ENCODE peak calls at places on chromosomes 7 and 10, in eight cellular contexts. T is HepG2, F is fibroblast of lung, U is NB4, N is hepatocyte, X is neuronal stem cell, L is astrocyte of the spinal cord, B is skeletal muscle cell. Q is an unnamed sample.

GRCh38 chr7:91240546-91240945 is 23.7 kb upstream of the FZD1 start:
- DNase-seq in T (peak), X (no peak), U (peak), L (peak), F (peak), B (peak), N (no peak), Q (no peak)

GRCh38 chr7:103065666-103066065 is 8.9 kb downstream of the FBXL13 start:
- DNase-seq in U (peak), N (peak), X (peak), B (no peak), F (peak), L (peak), T (peak), Q (no peak)

GRCh38 chr10:50331486-50331885 is 80.2 kb upstream of the ASAH2 start:
- DNase-seq in T (peak), B (no peak), L (no peak), U (no peak), X (no peak), F (no peak), N (no peak), Q (no peak)

GRCh38 chr7:22723171-22723601 is 3.8 kb upstream of the IL6 start:
- DNase-seq in B (no peak), U (peak), N (peak), L (peak), F (peak), X (no peak), T (no peak), Q (no peak)

GRCh38 chr7:102044641-102044983 is 227.2 kb downstream of the CUX1 start:
- DNase-seq in L (peak), U (no peak), X (no peak), B (no peak), T (no peak), F (no peak), N (no peak), Q (no peak)

GRCh38 chr7:148447221-148447845 is 143.2 kb upstream of the C7orf33 start:
- DNase-seq in T (peak), U (no peak), B (no peak), L (no peak), X (no peak), F (no peak), N (no peak), Q (no peak)

GRCh38 chr7:2955177-2955768 is 88.4 kb downstream of the CARD11 start:
- DNase-seq in B (no peak), X (no peak), L (no peak), N (no peak), F (no peak), U (no peak), T (no peak), Q (no peak)

GRCh38 chr7:14924398-14924797 is 21.8 kb upstream of the DGKB start:
- DNase-seq in B (no peak), T (no peak), X (no peak), N (no peak), F (peak), L (peak), U (no peak), Q (no peak)

GRCh38 chr7:86653919-86654659 is 10.4 kb downstream of the GRM3 start:
- DNase-seq in L (no peak), B (no peak), T (no peak), U (no peak), N (no peak), X (peak), F (peak), Q (no peak)

GRCh38 chr10:12221323-12222298 is 25.6 kb downstream of the CDC123 start:
- DNase-seq in B (no peak), L (peak), X (no peak), N (no peak), U (peak), T (peak), F (peak), Q (no peak)

GRCh38 chr7:2132243-2132642 is 100.5 kb downstream of the MAD1L1 start:
- DNase-seq in U (no peak), F (no peak), L (no peak), T (no peak), X (no peak), N (no peak), B (no peak), Q (no peak)

GRCh38 chr10:62818426-62819011 is 2.4 kb upstream of the EGR2 start:
- DNase-seq in L (no peak), F (peak), U (peak), B (no peak), T (no peak), X (peak), N (peak), Q (no peak)
- H3K4me3 ChIP-seq in L (peak), F (peak), U (no peak), B (peak), T (no peak), X (no peak), N (peak), Q (peak)

GRCh38 chr10:99975942-99976809 is 33.6 kb downstream of the DNMBP start:
- DNase-seq in X (no peak), N (peak), B (peak), F (peak), T (no peak), L (peak), U (no peak), Q (no peak)
- H3K4me3 ChIP-seq in X (no peak), N (no peak), B (no peak), F (peak), T (no peak), L (no peak), U (no peak), Q (no peak)

GRCh38 chr7:116316838-116317612 is 106.7 kb downstream of the TES start:
- DNase-seq in B (peak), L (peak), N (peak), F (peak), X (peak), T (peak), U (no peak), Q (peak)
- H3K4me3 ChIP-seq in B (peak), L (no peak), N (no peak), F (peak), X (peak), T (no peak), U (no peak), Q (peak)

GRCh38 chr10:3528271-3528670 is 256.7 kb downstream of the KLF6 start:
- DNase-seq in F (no peak), U (no peak), B (no peak), T (no peak), L (no peak), N (no peak), X (no peak), Q (no peak)

GRCh38 chr10:3526721-3527120 is 258.3 kb downstream of the KLF6 start:
- DNase-seq in T (no peak), U (no peak), N (peak), L (peak), B (peak), X (no peak), F (peak), Q (peak)

GRCh38 chr10:3525832-3526449 is 259.1 kb downstream of the KLF6 start:
- DNase-seq in U (peak), X (no peak), L (peak), B (peak), T (peak), N (peak), F (peak), Q (peak)

GRCh38 chr10:3527869-3528268 is 257.1 kb downstream of the KLF6 start:
- DNase-seq in N (no peak), B (no peak), U (no peak), X (no peak), T (no peak), F (no peak), L (no peak), Q (no peak)

GRCh38 chr10:3527144-3527543 is 257.9 kb downstream of the KLF6 start:
- DNase-seq in X (no peak), L (peak), F (peak), T (no peak), U (no peak), B (no peak), N (no peak), Q (peak)
- H3K4me3 ChIP-seq in X (no peak), L (no peak), F (no peak), T (no peak), U (no peak), B (no peak), N (no peak), Q (no peak)

DNA sequence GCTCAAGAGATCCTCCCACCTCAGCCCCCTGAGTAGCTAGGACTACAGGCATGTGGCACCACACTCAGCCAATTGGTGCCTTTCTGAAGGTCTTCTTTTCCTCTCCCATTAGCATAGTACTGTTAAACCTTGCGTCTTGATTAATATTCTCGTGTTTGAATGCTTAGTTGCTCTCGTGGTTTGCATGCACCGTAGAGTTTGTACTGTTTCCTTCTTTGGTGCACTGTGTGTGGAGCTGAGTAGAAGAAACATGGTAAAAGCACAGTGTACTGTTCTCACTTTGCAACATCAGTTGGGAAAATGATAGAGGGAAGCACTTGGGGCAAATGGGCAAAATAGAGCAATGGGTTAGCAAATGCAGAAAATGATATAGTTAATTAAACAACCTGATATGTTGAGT is 27.6 kb upstream of the RPA3 start:
- DNase-seq in B (no peak), U (no peak), T (no peak), L (no peak), X (no peak), N (no peak), F (no peak), Q (no peak)
- H3K4me3 ChIP-seq in B (no peak), U (no peak), T (no peak), L (no peak), X (no peak), N (no peak), F (no peak), Q (no peak)

DNA sequence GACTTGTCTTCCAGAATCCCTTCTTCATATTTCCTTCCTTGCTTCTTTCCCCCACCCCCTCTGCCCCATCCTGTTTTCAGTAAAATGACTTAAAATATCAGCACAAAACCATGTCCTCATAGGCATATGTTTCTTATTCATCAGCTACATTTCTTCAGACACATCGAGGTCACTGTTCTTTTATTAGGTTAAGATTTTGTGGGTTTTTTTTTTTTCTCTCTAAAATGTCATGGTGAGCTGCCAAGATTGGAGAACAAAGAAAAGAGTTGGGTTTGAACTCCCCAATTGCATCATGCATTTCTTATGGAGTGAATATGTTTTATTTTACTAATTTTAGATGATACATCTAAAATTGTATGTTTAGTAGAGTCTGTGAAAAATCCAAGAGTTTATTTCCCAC is 35.8 kb downstream of the LAMB4 start:
- DNase-seq in L (peak), T (no peak), B (peak), X (no peak), F (peak), U (no peak), N (no peak), Q (peak)
- H3K4me3 ChIP-seq in L (no peak), T (no peak), B (no peak), X (no peak), F (no peak), U (no peak), N (no peak), Q (no peak)

GRCh38 chr7:87875151-87876039 is 765 bp downstream of the SLC25A40 start:
- DNase-seq in T (peak), U (peak), L (peak), X (no peak), N (no peak), F (no peak), B (no peak), Q (no peak)

GRCh38 chr7:87876759-87877234 is 504 bp downstream of the DBF4 start:
- DNase-seq in N (peak), F (peak), B (no peak), T (peak), U (peak), L (peak), X (no peak), Q (no peak)

GRCh38 chr7:87876040-87876758 is at the start of the genes DBF4 and SLC25A40:
- DNase-seq in B (peak), U (peak), L (peak), F (peak), X (peak), N (peak), T (peak), Q (peak)

GRCh38 chr7:87872356-87872755 is 3.8 kb downstream of the SLC25A40 start:
- DNase-seq in L (no peak), T (no peak), X (no peak), B (no peak), U (no peak), F (no peak), N (no peak), Q (no peak)

DNA sequence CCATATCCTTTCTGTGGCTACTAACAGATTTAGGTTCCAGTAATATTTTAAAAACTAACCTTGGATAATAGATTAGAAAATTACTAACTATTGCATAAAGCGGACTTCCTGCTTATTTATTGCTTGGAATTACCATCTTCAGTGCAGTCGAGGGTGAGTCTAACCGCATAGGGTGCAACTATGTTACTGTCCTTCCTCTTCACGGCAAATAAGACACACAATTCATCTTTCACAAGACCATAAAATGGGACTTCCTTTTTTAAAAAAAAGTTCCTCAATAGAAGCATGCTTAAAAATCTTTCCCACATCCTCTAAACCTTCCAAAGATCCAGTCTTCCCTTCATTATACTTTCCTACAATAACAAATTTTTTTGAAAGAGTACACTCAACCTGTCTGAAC is 2.1 kb downstream of the SLC25A40 start:
- DNase-seq in X (no peak), T (no peak), N (no peak), U (peak), L (no peak), F (no peak), B (no peak), Q (no peak)
- H3K4me3 ChIP-seq in X (peak), T (peak), N (no peak), U (peak), L (no peak), F (no peak), B (no peak), Q (no peak)